ENCODE peak calls at places on chromosomes 13 and 19, in seven cellular contexts. M is fibroblast of pulmonary artery, W is amygdala, H is MM.1S, F is stomach, R is NCI-H1092 treated with DMSO at 0.1 percent for 48 hours, L is NAMALWA. I is an unnamed sample.

GRCh38 chr13:78401833-78402232 is 201.5 kb downstream of the POU4F1 start:
- DNase-seq in W (no peak), H (no peak), R (no peak), L (no peak), M (no peak), F (no peak), I (no peak)

GRCh38 chr13:37001921-37002250 is 1.3 kb downstream of the EXOSC8 start:
- DNase-seq in R (no peak), M (no peak), W (no peak), H (no peak), L (no peak), F (no peak), I (peak; percentile 16)

GRCh38 chr13:87798536-87798935 is 127.4 kb downstream of the SLITRK5 start:
- DNase-seq in H (no peak), R (peak; percentile 82), F (no peak), L (no peak), W (no peak), M (no peak), I (no peak)

GRCh38 chr13:31538067-31539042 is 201.0 kb upstream of the RXFP2 start:
- DNase-seq in M (peak; percentile 69), L (peak; percentile 17), F (peak; percentile 29), H (no peak), W (no peak), R (no peak), I (no peak)

GRCh38 chr13:46342538-46342937 is 44.5 kb downstream of the RUBCNL start:
- DNase-seq in M (no peak), F (no peak), R (no peak), H (no peak), L (no peak), W (no peak), I (no peak)

GRCh38 chr19:46107371-46107770 is 17.1 kb downstream of the IGFL3 start:
- DNase-seq in H (no peak), W (no peak), L (no peak), M (peak; percentile 44), F (no peak), R (no peak), I (no peak)

GRCh38 chr19:36837525-36837901 is 674 bp downstream of the ZNF790 start:
- DNase-seq in H (no peak), W (no peak), R (no peak), M (no peak), F (no peak), L (no peak), I (peak; percentile 48)

GRCh38 chr19:1384478-1385110 is 887 bp downstream of the NDUFS7 start:
- DNase-seq in R (no peak), F (no peak), L (peak; percentile 57), H (peak; percentile 43), W (no peak), M (no peak), I (peak; percentile 7)

GRCh38 chr13:34469212-34469983 is 472.7 kb upstream of the NBEA start:
- DNase-seq in W (no peak), H (no peak), M (peak; percentile 46), L (no peak), F (no peak), R (peak; percentile 51), I (peak; percentile 50)

GRCh38 chr13:36310417-36311108 is 12.9 kb upstream of the CCDC169 start:
- DNase-seq in F (no peak), R (no peak), L (no peak), M (no peak), W (no peak), H (no peak), I (no peak)

GRCh38 chr13:57824121-57824520 is 192.6 kb downstream of the PCDH17 start:
- DNase-seq in H (no peak), W (no peak), F (no peak), M (no peak), R (no peak), L (no peak), I (no peak)

GRCh38 chr19:29577662-29577963 is 28.5 kb upstream of the POP4 start:
- DNase-seq in F (no peak), M (no peak), H (no peak), W (no peak), R (no peak), L (no peak), I (no peak)

GRCh38 chr19:45601524-45602522 is at the start of gene GPR4:
- DNase-seq in M (peak; percentile 48), L (no peak), F (no peak), W (no peak), R (no peak), H (no peak), I (no peak)

GRCh38 chr13:28099396-28100148 is 804 bp downstream of the FLT3 start:
- DNase-seq in R (no peak), L (no peak), W (no peak), H (no peak), M (no peak), F (no peak), I (no peak)

GRCh38 chr19:32166238-32166637 is 179.2 kb upstream of the ZNF507 start:
- DNase-seq in R (peak; percentile 2), M (no peak), F (no peak), L (no peak), H (no peak), W (no peak), I (peak; percentile 48)

GRCh38 chr13:69683921-69684663 is 423.5 kb upstream of the ATXN8OS start:
- DNase-seq in H (peak; percentile 37), L (peak; percentile 32), F (no peak), M (no peak), R (peak; percentile 17), W (no peak), I (peak; percentile 8)

GRCh38 chr13:111402441-111402840 is 82.0 kb downstream of the TEX29 start:
- DNase-seq in F (no peak), W (no peak), L (no peak), M (no peak), R (no peak), H (no peak), I (no peak)

GRCh38 chr19:44875666-44876418 is 15.2 kb upstream of the TOMM40 start:
- DNase-seq in M (peak; percentile 57), R (no peak), F (no peak), L (no peak), W (no peak), H (no peak), I (no peak)

GRCh38 chr19:35714601-35715354 is 3.0 kb upstream of the KMT2B start:
- DNase-seq in W (no peak), H (no peak), F (no peak), L (peak; percentile 35), M (no peak), R (no peak), I (no peak)

GRCh38 chr19:3142292-3142670 is 6.4 kb downstream of the GNA15 start:
- DNase-seq in F (no peak), R (no peak), L (no peak), M (peak; percentile 88), H (no peak), W (no peak), I (no peak)

GRCh38 chr13:49419292-49419691 is 24.6 kb downstream of the CAB39L start:
- DNase-seq in R (no peak), W (no peak), H (no peak), L (no peak), M (no peak), F (no peak), I (no peak)

GRCh38 chr19:16398530-16399241 is 73.1 kb downstream of the EPS15L1 start:
- DNase-seq in M (peak; percentile 79), R (no peak), F (no peak), L (peak; percentile 26), H (no peak), W (no peak), I (peak; percentile 6)

GRCh38 chr13:75299913-75300862 is 181.8 kb downstream of the TBC1D4 start:
- DNase-seq in M (peak; percentile 39), L (no peak), W (no peak), F (no peak), R (no peak), H (peak; percentile 19), I (no peak)

GRCh38 chr19:49581007-49581508 is at the start of gene PRRG2:
- DNase-seq in H (no peak), M (no peak), L (no peak), R (no peak), W (no peak), F (peak; percentile 73), I (peak; percentile 7)

GRCh38 chr19:29662604-29663404 is 2.5 kb upstream of the PLEKHF1 start:
- DNase-seq in F (peak; percentile 74), H (no peak), M (peak; percentile 93), R (no peak), W (no peak), L (no peak), I (peak; percentile 17)

I was measured in DMS79 treated with DMSO at 0.1 percent for 48 hours.